ENCODE peak calls at places on chromosomes 12 and 14, in six cellular contexts. Z is NB4, N is T-cell, V is AG08395, B is GM23338, A is neural crest cell. L is an unnamed sample.

GRCh38 chr12:47715393-47715876 is 9.6 kb upstream of the RPAP3 start:
- DNase-seq in A (peak), B (peak), N (peak), Z (peak), V (peak), L (peak)

GRCh38 chr12:99157946-99158345 is 489.6 kb upstream of the GARIN6 start:
- DNase-seq in B (no peak), A (no peak), V (no peak), N (no peak), Z (no peak), L (no peak)

GRCh38 chr12:112929715-112930114 is 8.6 kb upstream of the OAS3 start:
- DNase-seq in V (no peak), Z (no peak), N (no peak), A (no peak), B (no peak), L (no peak)

GRCh38 chr12:93727195-93727811 is 50.1 kb downstream of the CRADD start:
- DNase-seq in V (no peak), Z (no peak), N (no peak), B (no peak), A (no peak), L (no peak)

GRCh38 chr12:22271036-22271435 is 63.5 kb downstream of the ST8SIA1 start:
- DNase-seq in B (no peak), N (no peak), V (peak), A (no peak), Z (no peak), L (no peak)

GRCh38 chr12:80829767-80830166 is 108.0 kb downstream of the LIN7A start:
- DNase-seq in B (no peak), A (no peak), Z (no peak), V (peak), N (no peak), L (no peak)

GRCh38 chr12:132455565-132455964 is 34.4 kb upstream of the FBRSL1 start:
- DNase-seq in N (no peak), A (no peak), Z (no peak), B (no peak), V (no peak), L (no peak)

GRCh38 chr12:104886418-104887401 is 71.4 kb downstream of the SLC41A2 start:
- DNase-seq in B (no peak), V (no peak), N (no peak), Z (no peak), A (no peak), L (no peak)

GRCh38 chr12:13817131-13817530 is 164.3 kb downstream of the GRIN2B start:
- DNase-seq in B (no peak), Z (no peak), N (no peak), A (no peak), V (no peak), L (no peak)

GRCh38 chr12:82996168-82996812 is 309.6 kb downstream of the TMTC2 start:
- DNase-seq in V (no peak), Z (peak), N (no peak), B (no peak), A (no peak), L (no peak)

GRCh38 chr12:6788972-6789905 is at the start of gene CD4:
- DNase-seq in N (peak), A (no peak), B (peak), V (no peak), Z (peak), L (no peak)

GRCh38 chr12:132734206-132734605 is 23.6 kb downstream of the PGAM5 start:
- DNase-seq in A (no peak), N (no peak), B (no peak), V (no peak), Z (no peak), L (no peak)

GRCh38 chr12:55937956-55938355 is 7.0 kb downstream of the DGKA start:
- DNase-seq in N (no peak), Z (no peak), A (no peak), V (no peak), B (no peak), L (no peak)

GRCh38 chr14:75999511-76000190 is 14.1 kb downstream of the IFT43 start:
- DNase-seq in N (no peak), A (no peak), Z (no peak), V (no peak), B (no peak), L (no peak)

GRCh38 chr12:666766-667308 is 3.6 kb upstream of the NINJ2 start:
- DNase-seq in A (no peak), B (no peak), N (peak), Z (peak), V (no peak), L (no peak)

GRCh38 chr14:85601246-85601645 is 71.3 kb downstream of the FLRT2 start:
- DNase-seq in V (no peak), N (no peak), B (no peak), A (no peak), Z (no peak), L (no peak)

GRCh38 chr14:47676301-47676617 is 854 bp upstream of the MDGA2 start:
- DNase-seq in Z (no peak), A (no peak), B (no peak), V (no peak), N (no peak), L (peak)

GRCh38 chr12:72390146-72390545 is 118.0 kb downstream of the TRHDE start:
- DNase-seq in B (no peak), Z (no peak), N (no peak), A (no peak), V (peak), L (no peak)

GRCh38 chr12:69101505-69101904 is 137.9 kb upstream of the CPSF6 start:
- DNase-seq in Z (no peak), N (no peak), V (no peak), A (no peak), B (no peak), L (peak)

GRCh38 chr12:99334737-99335136 is 312.8 kb upstream of the GARIN6 start:
- DNase-seq in A (no peak), B (no peak), V (no peak), N (no peak), Z (no peak), L (no peak)

GRCh38 chr12:49644620-49644994 is 21.2 kb downstream of the PRPF40B start:
- DNase-seq in Z (peak), V (peak), A (peak), B (peak), N (peak), L (no peak)

GRCh38 chr12:100539209-100539608 is 34.3 kb upstream of the GAS2L3 start:
- DNase-seq in N (no peak), A (peak), B (peak), Z (peak), V (peak), L (no peak)

GRCh38 chr12:49962861-49963765 is 1.4 kb downstream of the AQP5 start:
- DNase-seq in A (no peak), N (no peak), Z (no peak), B (no peak), V (no peak), L (peak)

GRCh38 chr14:71250791-71251190 is 343.5 kb downstream of the PCNX1 start:
- DNase-seq in V (no peak), Z (no peak), N (no peak), B (no peak), A (no peak), L (no peak)

GRCh38 chr14:92633724-92634123 is 114.7 kb downstream of the LGMN start:
- DNase-seq in B (no peak), V (no peak), Z (no peak), N (no peak), A (no peak), L (no peak)

GRCh38 chr14:94048676-94049624 is 22.8 kb downstream of the OTUB2 start:
- DNase-seq in Z (no peak), N (no peak), B (no peak), A (no peak), V (no peak), L (no peak)